ENCODE peak calls at places on chromosomes 11 and 22, in four cellular contexts. One of them, this sample, is unnamed. For H3K4me1, the result is how much of the 10 kb centered on the place peaks cover.

GRCh38 chr11:2382927-2383822 is 6.1 kb downstream of the CD81 start:
- DNase-seq in right lobe of liver: no peak
- DNase-seq in left lung: peak
- DNase-seq in SK-N-SH: no peak
- DNase-seq in this sample: peak

GRCh38 chr11:78290293-78291176 is 101.8 kb downstream of the USP35 start:
- DNase-seq in left lung: no peak
- DNase-seq in SK-N-SH: no peak
- DNase-seq in right lobe of liver: no peak
- DNase-seq in this sample: no peak

GRCh38 chr11:118227865-118228785 is 3.3 kb upstream of the JAML start:
- DNase-seq in left lung: no peak
- DNase-seq in SK-N-SH: no peak
- DNase-seq in right lobe of liver: no peak
- DNase-seq in this sample: no peak

GRCh38 chr11:104053743-104054142 is 17.3 kb downstream of the DDI1 start:
- DNase-seq in SK-N-SH: no peak
- DNase-seq in left lung: no peak
- DNase-seq in right lobe of liver: no peak
- DNase-seq in this sample: no peak

GRCh38 chr22:38352436-38352835 is 35.2 kb upstream of the CSNK1E start:
- DNase-seq in SK-N-SH: no peak
- DNase-seq in left lung: no peak
- DNase-seq in right lobe of liver: peak
- DNase-seq in this sample: peak

GRCh38 chr11:130890039-130890745 is 26.1 kb downstream of the SNX19 start:
- DNase-seq in left lung: no peak
- DNase-seq in SK-N-SH: no peak
- DNase-seq in right lobe of liver: no peak
- DNase-seq in this sample: no peak

GRCh38 chr11:62443390-62444201 is 24.8 kb downstream of the SCGB1A1 start:
- DNase-seq in left lung: no peak
- DNase-seq in SK-N-SH: peak
- DNase-seq in right lobe of liver: no peak
- DNase-seq in this sample: no peak

GRCh38 chr11:75182652-75183051 is 31.7 kb downstream of the SLCO2B1 start:
- DNase-seq in left lung: no peak
- DNase-seq in SK-N-SH: no peak
- DNase-seq in right lobe of liver: peak
- DNase-seq in this sample: no peak

GRCh38 chr11:38937709-38938108 is 2339.7 kb upstream of the RAG2 start:
- DNase-seq in right lobe of liver: no peak
- DNase-seq in SK-N-SH: no peak
- DNase-seq in left lung: no peak
- DNase-seq in this sample: no peak

GRCh38 chr22:48857202-48857805 is 970.4 kb downstream of the BRD1 start:
- DNase-seq in left lung: no peak
- DNase-seq in SK-N-SH: no peak
- DNase-seq in right lobe of liver: no peak
- DNase-seq in this sample: no peak

GRCh38 chr22:38772624-38772873 is 16.8 kb upstream of the SUN2 start:
- DNase-seq in left lung: no peak
- DNase-seq in SK-N-SH: no peak
- DNase-seq in right lobe of liver: no peak
- DNase-seq in this sample: no peak

GRCh38 chr11:104907521-104908185 is 9.4 kb upstream of the CASP12 start:
- DNase-seq in SK-N-SH: no peak
- DNase-seq in right lobe of liver: no peak
- DNase-seq in left lung: no peak
- DNase-seq in this sample: no peak

GRCh38 chr11:100923555-100923954 is 206.1 kb downstream of the PGR start:
- DNase-seq in SK-N-SH: no peak
- DNase-seq in right lobe of liver: no peak
- DNase-seq in left lung: no peak
- DNase-seq in this sample: no peak

GRCh38 chr22:23401111-23401909 is 178.8 kb downstream of the IGLL1 start:
- DNase-seq in left lung: peak
- DNase-seq in right lobe of liver: peak
- DNase-seq in SK-N-SH: no peak
- DNase-seq in this sample: no peak

GRCh38 chr11:19763315-19763714 is 50.7 kb downstream of the NAV2 start:
- DNase-seq in right lobe of liver: no peak
- DNase-seq in left lung: no peak
- DNase-seq in SK-N-SH: no peak
- DNase-seq in this sample: no peak

GRCh38 chr11:68932358-68932757 is 28.7 kb downstream of the IGHMBP2 start:
- DNase-seq in right lobe of liver: no peak
- DNase-seq in SK-N-SH: peak
- DNase-seq in left lung: no peak
- DNase-seq in this sample: no peak
- H3K4me1 ChIP-seq in right lobe of liver: under half
- H3K4me1 ChIP-seq in SK-N-SH: under half
- H3K4me1 ChIP-seq in left lung: under half
- H3K4me1 ChIP-seq in this sample: under half

GRCh38 chr11:57641426-57641825 is 8.3 kb downstream of the YPEL4 start:
- DNase-seq in right lobe of liver: no peak
- DNase-seq in SK-N-SH: peak
- DNase-seq in left lung: no peak
- DNase-seq in this sample: no peak

GRCh38 chr11:57639321-57640067 is 10.2 kb downstream of the YPEL4 start:
- DNase-seq in left lung: no peak
- DNase-seq in SK-N-SH: peak
- DNase-seq in right lobe of liver: peak
- DNase-seq in this sample: no peak

GRCh38 chr11:57640068-57640800 is 9.5 kb downstream of the YPEL4 start:
- DNase-seq in right lobe of liver: no peak
- DNase-seq in SK-N-SH: no peak
- DNase-seq in left lung: no peak
- DNase-seq in this sample: no peak

GRCh38 chr11:57638811-57639320 is 10.8 kb downstream of the YPEL4 start:
- DNase-seq in left lung: no peak
- DNase-seq in right lobe of liver: no peak
- DNase-seq in SK-N-SH: peak
- DNase-seq in this sample: no peak

GRCh38 chr11:57641011-57641410 is 8.7 kb downstream of the YPEL4 start:
- DNase-seq in SK-N-SH: no peak
- DNase-seq in right lobe of liver: peak
- DNase-seq in left lung: no peak
- DNase-seq in this sample: no peak
- H3K4me1 ChIP-seq in SK-N-SH: under half
- H3K4me1 ChIP-seq in right lobe of liver: under half
- H3K4me1 ChIP-seq in left lung: half or more
- H3K4me1 ChIP-seq in this sample: under half

DNA sequence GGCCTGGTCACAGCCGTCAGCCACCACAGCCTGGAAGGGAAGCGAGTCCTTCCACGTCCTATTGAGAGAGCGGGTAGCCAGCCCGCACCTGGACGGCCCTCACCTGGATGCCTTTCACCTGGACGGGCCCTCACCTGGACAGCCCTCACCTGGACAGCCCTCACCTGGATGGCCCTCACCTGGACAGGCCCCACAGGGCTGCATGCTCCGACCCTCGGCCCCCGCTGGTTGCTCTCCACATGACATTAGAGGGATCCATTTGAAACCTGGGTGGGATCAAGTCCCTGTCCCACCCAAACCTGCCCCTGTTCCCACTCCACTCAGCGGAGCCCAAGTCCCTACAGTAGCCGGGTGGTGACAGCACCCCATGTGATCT is 3.7 kb downstream of the C1QTNF6 start:
- DNase-seq in SK-N-SH: no peak
- DNase-seq in left lung: peak
- DNase-seq in right lobe of liver: peak
- DNase-seq in this sample: no peak
- H3K4me1 ChIP-seq in SK-N-SH: under half
- H3K4me1 ChIP-seq in left lung: under half
- H3K4me1 ChIP-seq in right lobe of liver: under half
- H3K4me1 ChIP-seq in this sample: under half

GRCh38 chr11:958101-958500 is 32.4 kb downstream of the AP2A2 start:
- DNase-seq in SK-N-SH: no peak
- DNase-seq in right lobe of liver: no peak
- DNase-seq in left lung: peak
- DNase-seq in this sample: no peak
- H3K4me1 ChIP-seq in SK-N-SH: under half
- H3K4me1 ChIP-seq in right lobe of liver: under half
- H3K4me1 ChIP-seq in left lung: under half
- H3K4me1 ChIP-seq in this sample: under half

This sample was measured in mucosa of descending colon.